ENCODE peak calls at places on chromosomes 2 and 18, in eight cellular contexts. One of them, this sample, is unnamed.
A peak's percentile ranks its signal among the peaks of the same experiment; 100 is the strongest.

GRCh38 chr2:136129601-136130000 is 11.7 kb upstream of the CXCR4 start:
- DNase-seq in sciatic nerve: no peak
- DNase-seq in activated CD8-positive, alpha-beta memory T cell treated with anti-CD3 and anti-CD28 coated beads, Interleukin-2, amount 50 U/mL, for 4 hours: no peak
- DNase-seq in cardiac muscle cell: no peak
- DNase-seq in GM13976: no peak
- DNase-seq in IMR-90: no peak
- DNase-seq in foreskin fibroblast: no peak
- DNase-seq in amniotic stem cell: no peak
- DNase-seq in this sample: no peak

GRCh38 chr2:4047961-4048891 is 344.9 kb downstream of the DCDC2C start:
- DNase-seq in IMR-90: no peak
- DNase-seq in activated CD8-positive, alpha-beta memory T cell treated with anti-CD3 and anti-CD28 coated beads, Interleukin-2, amount 50 U/mL, for 4 hours: no peak
- DNase-seq in cardiac muscle cell: peak; percentile 52
- DNase-seq in GM13976: no peak
- DNase-seq in sciatic nerve: no peak
- DNase-seq in foreskin fibroblast: no peak
- DNase-seq in amniotic stem cell: no peak
- DNase-seq in this sample: no peak

GRCh38 chr2:83578405-83578804 is 880.7 kb downstream of the SUCLG1 start:
- DNase-seq in GM13976: no peak
- DNase-seq in amniotic stem cell: no peak
- DNase-seq in activated CD8-positive, alpha-beta memory T cell treated with anti-CD3 and anti-CD28 coated beads, Interleukin-2, amount 50 U/mL, for 4 hours: no peak
- DNase-seq in IMR-90: no peak
- DNase-seq in cardiac muscle cell: no peak
- DNase-seq in foreskin fibroblast: peak; percentile 67
- DNase-seq in sciatic nerve: no peak
- DNase-seq in this sample: no peak

GRCh38 chr18:22210331-22210754 is 41.0 kb downstream of the GATA6 start:
- DNase-seq in IMR-90: peak; percentile 65
- DNase-seq in activated CD8-positive, alpha-beta memory T cell treated with anti-CD3 and anti-CD28 coated beads, Interleukin-2, amount 50 U/mL, for 4 hours: no peak
- DNase-seq in sciatic nerve: no peak
- DNase-seq in GM13976: no peak
- DNase-seq in cardiac muscle cell: peak; percentile 78
- DNase-seq in amniotic stem cell: no peak
- DNase-seq in foreskin fibroblast: no peak
- DNase-seq in this sample: no peak

GRCh38 chr2:143426296-143426695 is 297.1 kb downstream of the ARHGAP15 start:
- DNase-seq in cardiac muscle cell: peak; percentile 56
- DNase-seq in activated CD8-positive, alpha-beta memory T cell treated with anti-CD3 and anti-CD28 coated beads, Interleukin-2, amount 50 U/mL, for 4 hours: no peak
- DNase-seq in IMR-90: peak; percentile 95
- DNase-seq in foreskin fibroblast: peak; percentile 70
- DNase-seq in amniotic stem cell: peak; percentile 45
- DNase-seq in GM13976: no peak
- DNase-seq in sciatic nerve: no peak
- DNase-seq in this sample: no peak

GRCh38 chr18:50192903-50193795 is 1.8 kb downstream of the MYO5B start:
- DNase-seq in cardiac muscle cell: no peak
- DNase-seq in IMR-90: no peak
- DNase-seq in activated CD8-positive, alpha-beta memory T cell treated with anti-CD3 and anti-CD28 coated beads, Interleukin-2, amount 50 U/mL, for 4 hours: no peak
- DNase-seq in foreskin fibroblast: no peak
- DNase-seq in sciatic nerve: no peak
- DNase-seq in GM13976: peak; percentile 22
- DNase-seq in amniotic stem cell: no peak
- DNase-seq in this sample: no peak

GRCh38 chr2:27800856-27801255 is 29.3 kb downstream of the MRPL33 start:
- DNase-seq in activated CD8-positive, alpha-beta memory T cell treated with anti-CD3 and anti-CD28 coated beads, Interleukin-2, amount 50 U/mL, for 4 hours: no peak
- DNase-seq in sciatic nerve: no peak
- DNase-seq in GM13976: no peak
- DNase-seq in IMR-90: no peak
- DNase-seq in cardiac muscle cell: no peak
- DNase-seq in amniotic stem cell: no peak
- DNase-seq in foreskin fibroblast: no peak
- DNase-seq in this sample: no peak

GRCh38 chr18:62584241-62585120 is 61.7 kb downstream of the ZCCHC2 start:
- DNase-seq in sciatic nerve: peak; percentile 90
- DNase-seq in GM13976: peak; percentile 88
- DNase-seq in foreskin fibroblast: peak; percentile 75
- DNase-seq in amniotic stem cell: peak; percentile 78
- DNase-seq in activated CD8-positive, alpha-beta memory T cell treated with anti-CD3 and anti-CD28 coated beads, Interleukin-2, amount 50 U/mL, for 4 hours: peak; percentile 80
- DNase-seq in cardiac muscle cell: peak; percentile 94
- DNase-seq in IMR-90: peak; percentile 88
- DNase-seq in this sample: peak; percentile 33